ENCODE peak calls at places on chromosome 11, in eight cellular contexts. Y, D, O, M, U, I, A and S are unnamed samples.

GRCh38 chr11:114011443-114011842 is 36.5 kb downstream of the HTR3A start:
- DNase-seq in Y (no peak), D (no peak), O (no peak), M (no peak), U (no peak), I (no peak), A (no peak), S (no peak)

GRCh38 chr11:128026596-128026995 is 560.8 kb downstream of the ETS1 start:
- DNase-seq in Y (peak), D (no peak), O (no peak), M (peak), U (no peak), I (peak), A (peak), S (no peak)

GRCh38 chr11:110251837-110252236 is 44.6 kb downstream of the RDX start:
- DNase-seq in Y (no peak), D (peak), O (no peak), M (peak), U (no peak), I (no peak), A (peak), S (no peak)

GRCh38 chr11:34175284-34176019 is 70.0 kb downstream of the NAT10 start:
- DNase-seq in Y (no peak), D (no peak), O (no peak), M (no peak), U (no peak), I (no peak), A (no peak), S (no peak)

GRCh38 chr11:72229925-72230763 is 5.6 kb downstream of the INPPL1 start:
- DNase-seq in Y (no peak), D (no peak), O (peak), M (no peak), U (no peak), I (no peak), A (no peak), S (no peak)

GRCh38 chr11:393219-394033 is 583 bp upstream of the PKP3 start:
- DNase-seq in Y (no peak), D (no peak), O (no peak), M (peak), U (no peak), I (peak), A (no peak), S (no peak)

GRCh38 chr11:48900131-48900800 is 83.4 kb downstream of the TRIM51G start:
- DNase-seq in Y (peak), D (no peak), O (peak), M (no peak), U (peak), I (no peak), A (no peak), S (peak)

GRCh38 chr11:106415510-106415909 is 338.0 kb downstream of the AASDHPPT start:
- DNase-seq in Y (no peak), D (no peak), O (no peak), M (no peak), U (no peak), I (no peak), A (no peak), S (no peak)

GRCh38 chr11:65424200-65425104 is 1.9 kb downstream of the NEAT1 start:
- DNase-seq in Y (peak), D (no peak), O (peak), M (peak), U (peak), I (no peak), A (no peak), S (peak)

GRCh38 chr11:28619870-28620540 is 511.8 kb downstream of the METTL15 start:
- DNase-seq in Y (no peak), D (peak), O (no peak), M (peak), U (no peak), I (no peak), A (peak), S (no peak)

GRCh38 chr11:2515401-2516275 is 70.8 kb downstream of the KCNQ1 start:
- DNase-seq in Y (peak), D (no peak), O (peak), M (no peak), U (peak), I (no peak), A (no peak), S (peak)

GRCh38 chr11:34624069-34624468 is 3.2 kb downstream of the EHF start:
- DNase-seq in Y (no peak), D (no peak), O (peak), M (no peak), U (no peak), I (no peak), A (no peak), S (no peak)

GRCh38 chr11:86551286-86551685 is 121.1 kb downstream of the ME3 start:
- DNase-seq in Y (no peak), D (peak), O (no peak), M (peak), U (no peak), I (peak), A (peak), S (no peak)

GRCh38 chr11:130452941-130453340 is 4.5 kb downstream of the ADAMTS15 start:
- DNase-seq in Y (no peak), D (no peak), O (no peak), M (no peak), U (peak), I (no peak), A (no peak), S (no peak)

GRCh38 chr11:48093323-48093722 is 113.0 kb downstream of the PTPRJ start:
- DNase-seq in Y (no peak), D (peak), O (no peak), M (no peak), U (no peak), I (no peak), A (no peak), S (no peak)

GRCh38 chr11:69337211-69337721 is 43.3 kb downstream of the MYEOV start:
- DNase-seq in Y (no peak), D (no peak), O (peak), M (peak), U (no peak), I (peak), A (no peak), S (no peak)

GRCh38 chr11:128902515-128903066 is 11.4 kb downstream of the KCNJ5 start:
- DNase-seq in Y (no peak), D (no peak), O (no peak), M (no peak), U (no peak), I (no peak), A (no peak), S (no peak)

GRCh38 chr11:125470355-125470754 is 25.7 kb downstream of the FEZ1 start:
- DNase-seq in Y (no peak), D (no peak), O (no peak), M (no peak), U (no peak), I (no peak), A (no peak), S (no peak)

GRCh38 chr11:3170756-3171670 is 5.9 kb upstream of the OSBPL5 start:
- DNase-seq in Y (peak), D (no peak), O (peak), M (no peak), U (no peak), I (no peak), A (no peak), S (no peak)

GRCh38 chr11:96147913-96148312 is 195.1 kb downstream of the MAML2 start:
- DNase-seq in Y (no peak), D (no peak), O (no peak), M (no peak), U (no peak), I (no peak), A (no peak), S (no peak)

GRCh38 chr11:119488256-119488995 is 65.5 kb upstream of the THY1 start:
- DNase-seq in Y (no peak), D (no peak), O (no peak), M (no peak), U (no peak), I (no peak), A (no peak), S (no peak)

GRCh38 chr11:70038034-70038834 is 39.9 kb upstream of the ANO1 start:
- DNase-seq in Y (no peak), D (no peak), O (no peak), M (no peak), U (no peak), I (no peak), A (no peak), S (no peak)

GRCh38 chr11:66106786-66107599 is 36.9 kb downstream of the PACS1 start:
- DNase-seq in Y (no peak), D (no peak), O (no peak), M (no peak), U (no peak), I (no peak), A (no peak), S (no peak)

GRCh38 chr11:32597914-32598313 is 14.3 kb downstream of the EIF3M start:
- DNase-seq in Y (no peak), D (peak), O (no peak), M (no peak), U (no peak), I (no peak), A (no peak), S (no peak)

GRCh38 chr11:11977206-11977938 is 31.1 kb downstream of the DKK3 start:
- DNase-seq in Y (no peak), D (peak), O (peak), M (peak), U (peak), I (peak), A (peak), S (peak)

GRCh38 chr11:57781529-57781943 is 19.9 kb downstream of the CTNND1 start:
- DNase-seq in Y (no peak), D (no peak), O (peak), M (peak), U (no peak), I (no peak), A (no peak), S (no peak)

GRCh38 chr11:19811391-19811790 is 98.8 kb downstream of the NAV2 start:
- DNase-seq in Y (no peak), D (peak), O (no peak), M (no peak), U (no peak), I (no peak), A (no peak), S (no peak)

GRCh38 chr11:3840289-3840869 is 380 bp downstream of the RHOG start:
- DNase-seq in Y (no peak), D (no peak), O (no peak), M (peak), U (no peak), I (no peak), A (no peak), S (no peak)

GRCh38 chr11:105588001-105588400 is 21.9 kb upstream of the GRIA4 start:
- DNase-seq in Y (no peak), D (no peak), O (no peak), M (peak), U (no peak), I (peak), A (peak), S (no peak)

GRCh38 chr11:71080239-71081097 is 171.9 kb downstream of the SHANK2 start:
- DNase-seq in Y (peak), D (peak), O (peak), M (peak), U (peak), I (peak), A (peak), S (no peak)
- TF ChIP-seq CTCF in Y (peak), D (peak), O (peak), M (peak), U (peak), I (peak), A (peak), S (peak)

DNA sequence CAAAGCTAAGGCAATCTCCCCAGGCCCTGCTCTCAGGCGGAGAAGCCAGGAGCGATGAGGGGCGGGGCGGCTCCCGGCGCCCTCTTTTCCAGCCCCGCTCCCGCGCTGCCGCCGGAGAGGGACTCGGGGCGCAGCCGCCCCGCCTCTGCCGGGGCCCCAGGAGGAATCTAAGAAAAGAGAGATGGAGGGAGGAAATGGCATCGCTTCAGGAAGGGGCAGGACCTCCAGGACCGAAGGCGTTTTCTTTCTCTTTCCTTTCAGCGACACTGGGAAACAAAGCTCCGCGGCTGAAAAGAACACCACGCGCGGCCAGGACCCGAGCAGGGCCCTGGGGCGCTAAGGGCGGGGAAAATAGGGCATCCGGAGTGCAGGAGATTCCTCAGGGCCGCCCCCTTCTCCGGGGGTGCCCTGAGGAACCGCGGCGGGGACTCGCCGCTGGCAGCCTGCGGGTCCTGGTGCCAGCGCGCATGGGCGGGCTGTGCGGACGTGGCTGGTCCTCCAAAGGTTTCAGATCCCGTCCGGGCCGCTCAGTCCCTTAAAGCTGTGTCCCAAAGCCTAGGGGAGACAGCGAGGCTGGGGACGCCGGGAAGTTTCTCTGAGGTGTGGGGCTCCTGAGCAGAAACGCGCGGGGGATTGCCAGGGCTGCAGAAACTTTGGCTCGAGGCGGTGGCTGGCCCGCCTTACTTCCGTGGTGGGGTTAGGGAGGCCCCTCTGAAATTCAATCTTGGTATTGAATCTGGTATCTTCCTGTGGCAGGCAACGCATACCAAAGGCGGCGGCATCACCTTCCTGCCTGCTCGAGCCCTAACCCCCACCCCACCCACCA is 2.8 kb upstream of the BSX start:
- DNase-seq in Y (no peak), D (no peak), O (no peak), M (no peak), U (no peak), I (no peak), A (no peak), S (no peak)
- H3K4me3 ChIP-seq in Y (peak), D (peak), O (peak), M (peak), U (peak), I (peak), A (peak), S (peak)

GRCh38 chr11:94400839-94401772 is at the start of gene GPR83:
- DNase-seq in Y (no peak), D (peak), O (no peak), M (no peak), U (peak), I (no peak), A (no peak), S (no peak)
- TF ChIP-seq CTCF in Y (no peak), D (no peak), O (no peak), M (no peak), U (no peak), I (no peak), A (no peak), S (no peak)

GRCh38 chr11:64181506-64182411 is 4.2 kb upstream of the STIP1 start:
- DNase-seq in Y (peak), D (peak), O (peak), M (peak), U (peak), I (peak), A (peak), S (peak)
- H3K4me3 ChIP-seq in Y (no peak), D (no peak), O (peak), M (peak), U (peak), I (peak), A (peak), S (peak)